ENCODE peak calls at places on chromosomes 2 and 18, in four cellular contexts. One of them, this sample, is unnamed. For H3K4me1, the result is how much of the 10 kb centered on the place peaks cover.

GRCh38 chr2:144464730-144465129 is 55.2 kb downstream of the ZEB2 start:
- DNase-seq in stomach: no peak
- DNase-seq in Panc1: no peak
- DNase-seq in transverse colon: no peak
- DNase-seq in this sample: no peak

GRCh38 chr2:45130758-45131157 is 121.5 kb upstream of the SIX2 start:
- DNase-seq in transverse colon: no peak
- DNase-seq in stomach: no peak
- DNase-seq in Panc1: no peak
- DNase-seq in this sample: no peak

GRCh38 chr2:196399736-196400691 is 228.6 kb upstream of the STK17B start:
- DNase-seq in stomach: no peak
- DNase-seq in Panc1: peak
- DNase-seq in transverse colon: no peak
- DNase-seq in this sample: peak

GRCh38 chr2:164697688-164698290 is 76.5 kb upstream of the GRB14 start:
- DNase-seq in stomach: no peak
- DNase-seq in transverse colon: no peak
- DNase-seq in Panc1: no peak
- DNase-seq in this sample: no peak

GRCh38 chr2:192201116-192201515 is 6.4 kb upstream of the TMEFF2 start:
- DNase-seq in stomach: no peak
- DNase-seq in Panc1: no peak
- DNase-seq in transverse colon: no peak
- DNase-seq in this sample: no peak

GRCh38 chr2:213443952-213444351 is 159.7 kb downstream of the SPAG16 start:
- DNase-seq in stomach: no peak
- DNase-seq in Panc1: no peak
- DNase-seq in transverse colon: no peak
- DNase-seq in this sample: no peak

GRCh38 chr2:225889452-225889851 is 489.9 kb downstream of the NYAP2 start:
- DNase-seq in stomach: no peak
- DNase-seq in transverse colon: no peak
- DNase-seq in Panc1: peak
- DNase-seq in this sample: no peak

GRCh38 chr2:11945139-11946126 is 199.0 kb downstream of the LPIN1 start:
- DNase-seq in transverse colon: no peak
- DNase-seq in stomach: no peak
- DNase-seq in Panc1: no peak
- DNase-seq in this sample: no peak

GRCh38 chr2:169827272-169828140 is at the start of gene UBR3:
- DNase-seq in Panc1: peak
- DNase-seq in transverse colon: peak
- DNase-seq in stomach: peak
- DNase-seq in this sample: peak

GRCh38 chr18:25453556-25454269 is 101.7 kb upstream of the ZNF521 start:
- DNase-seq in transverse colon: no peak
- DNase-seq in stomach: no peak
- DNase-seq in Panc1: no peak
- DNase-seq in this sample: no peak

GRCh38 chr2:9533663-9534062 is 22.0 kb downstream of the ADAM17 start:
- DNase-seq in transverse colon: no peak
- DNase-seq in Panc1: no peak
- DNase-seq in stomach: no peak
- DNase-seq in this sample: no peak

GRCh38 chr2:234293973-234294372 is 202.9 kb downstream of the ARL4C start:
- DNase-seq in transverse colon: no peak
- DNase-seq in stomach: no peak
- DNase-seq in Panc1: no peak
- DNase-seq in this sample: no peak

GRCh38 chr2:11112870-11113428 is 42.3 kb upstream of the SLC66A3 start:
- DNase-seq in stomach: no peak
- DNase-seq in transverse colon: no peak
- DNase-seq in Panc1: no peak
- DNase-seq in this sample: no peak

GRCh38 chr2:202771741-202772470 is 99.7 kb downstream of the ICA1L start:
- DNase-seq in transverse colon: no peak
- DNase-seq in stomach: no peak
- DNase-seq in Panc1: no peak
- DNase-seq in this sample: no peak

DNA sequence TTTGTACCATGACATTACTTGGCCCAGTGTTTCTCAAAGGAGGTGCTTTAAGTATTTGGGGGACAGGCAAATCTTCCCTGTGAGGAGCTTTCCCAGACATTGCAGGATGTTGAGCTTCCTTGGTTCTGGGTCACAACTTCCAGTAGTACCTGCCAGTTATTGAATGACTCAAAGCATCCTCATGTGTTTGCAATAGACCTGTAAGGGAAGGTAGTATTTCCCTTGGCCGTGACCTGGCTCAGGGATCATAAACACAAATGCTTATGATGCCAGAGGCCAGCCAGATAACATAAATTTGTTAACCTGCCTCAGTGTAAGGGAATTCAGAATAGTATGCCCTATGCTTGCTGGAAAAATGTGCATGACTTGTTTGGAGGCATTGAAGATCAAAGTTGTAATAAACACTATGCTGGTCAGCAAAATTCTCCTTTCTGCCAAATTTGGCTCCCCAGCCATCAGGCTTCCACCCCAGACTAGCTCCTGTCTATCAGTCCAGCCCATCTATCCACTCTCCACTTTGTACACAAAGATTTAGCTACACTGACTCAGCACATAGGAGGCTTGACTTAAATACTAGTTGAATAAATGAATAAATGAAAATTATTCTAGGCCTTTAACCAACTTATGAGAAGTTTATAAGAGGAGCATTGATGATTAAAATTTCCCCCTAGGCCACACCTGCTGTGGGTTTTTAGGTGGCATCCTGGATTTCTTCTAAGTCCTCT is 102.0 kb upstream of the EFEMP1 start:
- DNase-seq in stomach: no peak
- DNase-seq in transverse colon: no peak
- DNase-seq in Panc1: no peak
- DNase-seq in this sample: no peak
- TF ChIP-seq POLR2AphosphoS5 in stomach: no peak
- TF ChIP-seq POLR2AphosphoS5 in transverse colon: no peak
- TF ChIP-seq POLR2AphosphoS5 in Panc1: no peak
- TF ChIP-seq POLR2AphosphoS5 in this sample: no peak

DNA sequence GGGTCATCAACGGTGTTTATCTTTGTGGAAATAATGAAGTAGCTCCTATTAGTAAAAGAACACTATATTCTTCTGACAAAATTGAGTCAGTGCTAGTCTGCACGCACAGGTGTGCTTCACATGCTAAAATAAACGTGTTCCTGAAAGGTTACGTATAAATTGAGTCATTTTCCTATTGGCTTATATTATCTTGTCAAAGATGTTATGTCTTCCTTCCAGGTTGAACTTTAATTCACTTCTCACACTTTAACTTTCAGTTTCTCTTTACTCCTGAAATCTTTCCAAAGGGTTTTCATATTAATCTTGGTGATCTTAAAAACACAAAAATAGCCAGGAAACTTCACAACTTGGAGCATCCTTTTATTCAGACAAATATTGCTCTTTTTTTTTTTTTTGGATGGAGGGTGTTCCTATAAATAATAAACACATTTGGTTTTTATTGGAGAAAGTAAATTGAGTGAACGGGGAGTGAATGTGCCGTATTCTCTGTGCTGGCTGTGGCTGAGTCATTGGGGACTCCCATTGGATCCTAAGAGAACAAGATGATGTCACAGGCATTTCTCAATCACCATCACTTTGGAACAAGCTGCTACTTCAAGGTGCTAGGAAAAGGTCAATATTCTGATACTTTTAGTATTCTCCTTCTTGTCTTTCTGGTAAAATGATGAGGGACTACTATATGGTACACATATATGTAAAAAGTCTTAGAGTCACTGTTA is 150.2 kb upstream of the SPATS2L start:
- DNase-seq in stomach: no peak
- DNase-seq in transverse colon: no peak
- DNase-seq in Panc1: peak
- DNase-seq in this sample: peak
- H3K4me3 ChIP-seq in stomach: no peak
- H3K4me3 ChIP-seq in transverse colon: peak
- H3K4me3 ChIP-seq in Panc1: no peak
- H3K4me3 ChIP-seq in this sample: peak

GRCh38 chr2:236738896-236739295 is 169.3 kb downstream of the ACKR3 start:
- DNase-seq in transverse colon: no peak
- DNase-seq in stomach: no peak
- DNase-seq in Panc1: no peak
- DNase-seq in this sample: no peak

GRCh38 chr2:236742936-236743622 is 173.5 kb downstream of the ACKR3 start:
- DNase-seq in transverse colon: no peak
- DNase-seq in stomach: no peak
- DNase-seq in Panc1: no peak
- DNase-seq in this sample: no peak

GRCh38 chr2:236743623-236744280 is 174.1 kb downstream of the ACKR3 start:
- DNase-seq in stomach: no peak
- DNase-seq in transverse colon: no peak
- DNase-seq in Panc1: no peak
- DNase-seq in this sample: no peak

GRCh38 chr2:236738030-236738429 is 168.4 kb downstream of the ACKR3 start:
- DNase-seq in transverse colon: no peak
- DNase-seq in stomach: no peak
- DNase-seq in Panc1: no peak
- DNase-seq in this sample: no peak

DNA sequence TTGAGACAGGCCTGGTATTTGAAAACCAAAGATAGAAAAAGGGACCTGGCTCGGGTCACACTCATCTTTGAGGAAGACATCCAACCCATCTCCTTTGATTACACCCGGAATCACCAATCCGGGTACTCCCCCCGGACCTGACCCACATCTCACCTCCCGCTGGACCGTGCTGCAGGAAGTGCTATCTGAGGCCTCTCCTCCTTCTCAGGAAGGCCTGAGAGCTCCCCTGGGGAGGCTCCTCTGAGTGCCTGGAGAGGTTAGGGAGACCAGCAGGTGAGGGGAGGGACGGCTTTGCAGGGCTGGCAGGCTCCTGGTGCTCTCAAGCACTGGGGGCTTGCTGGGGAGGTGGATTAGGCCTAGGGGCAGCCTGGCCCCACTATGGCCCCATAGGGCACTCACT is 170.9 kb downstream of the ACKR3 start:
- DNase-seq in stomach: no peak
- DNase-seq in transverse colon: no peak
- DNase-seq in Panc1: no peak
- DNase-seq in this sample: no peak
- H3K4me1 ChIP-seq in stomach: under half
- H3K4me1 ChIP-seq in transverse colon: under half
- H3K4me1 ChIP-seq in Panc1: under half
- H3K4me1 ChIP-seq in this sample: under half

GRCh38 chr2:375270-375946 is 87.5 kb upstream of the ALKAL2 start:
- DNase-seq in stomach: no peak
- DNase-seq in Panc1: no peak
- DNase-seq in transverse colon: no peak
- DNase-seq in this sample: no peak
- TF ChIP-seq POLR2AphosphoS5 in stomach: no peak
- TF ChIP-seq POLR2AphosphoS5 in Panc1: no peak
- TF ChIP-seq POLR2AphosphoS5 in transverse colon: no peak
- TF ChIP-seq POLR2AphosphoS5 in this sample: no peak

DNA sequence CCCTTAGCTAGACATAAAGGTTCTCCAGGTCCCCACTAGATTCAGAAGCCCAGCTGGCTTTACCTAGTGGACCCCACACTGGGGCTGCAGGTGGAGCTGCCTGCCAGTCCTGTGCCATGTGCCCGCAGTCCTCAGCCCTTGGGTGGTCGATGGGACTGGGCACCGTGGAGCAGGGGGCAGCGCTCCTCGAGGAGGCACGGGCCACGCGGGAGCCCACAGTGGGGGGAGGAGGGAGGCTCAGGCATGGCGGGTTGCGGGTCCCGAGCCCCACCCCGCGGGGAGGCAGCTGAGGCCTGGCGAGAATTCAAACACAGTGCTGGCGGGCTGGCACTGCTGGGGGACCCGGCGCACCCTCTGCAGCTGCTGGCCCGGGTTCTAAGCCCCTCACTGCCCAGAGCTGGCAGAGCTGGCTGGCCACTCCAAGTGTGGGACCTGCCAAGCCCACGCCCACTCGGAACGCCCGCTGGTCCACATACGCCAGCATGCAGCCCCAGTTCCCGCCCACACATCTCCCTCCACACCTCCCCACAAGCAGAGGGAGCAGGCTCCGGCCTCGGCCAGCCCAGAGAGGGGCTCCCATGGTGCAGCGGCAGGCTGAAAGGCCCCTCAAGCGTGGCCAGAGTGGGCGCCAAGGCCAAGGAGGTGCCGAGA is 119.7 kb upstream of the NRXN1 start:
- DNase-seq in stomach: no peak
- DNase-seq in Panc1: no peak
- DNase-seq in transverse colon: no peak
- DNase-seq in this sample: no peak
- H3K4me3 ChIP-seq in stomach: no peak
- H3K4me3 ChIP-seq in Panc1: no peak
- H3K4me3 ChIP-seq in transverse colon: no peak
- H3K4me3 ChIP-seq in this sample: no peak

GRCh38 chr18:3058328-3059191 is 45.6 kb upstream of the LPIN2 start:
- DNase-seq in stomach: no peak
- DNase-seq in Panc1: peak
- DNase-seq in transverse colon: no peak
- DNase-seq in this sample: no peak

GRCh38 chr18:3062798-3063563 is 50.0 kb upstream of the LPIN2 start:
- DNase-seq in transverse colon: peak
- DNase-seq in stomach: peak
- DNase-seq in Panc1: peak
- DNase-seq in this sample: no peak

GRCh38 chr18:3061581-3062416 is 48.9 kb upstream of the LPIN2 start:
- DNase-seq in transverse colon: no peak
- DNase-seq in stomach: no peak
- DNase-seq in Panc1: no peak
- DNase-seq in this sample: no peak

GRCh38 chr18:3059272-3059671 is 46.3 kb upstream of the LPIN2 start:
- DNase-seq in Panc1: no peak
- DNase-seq in transverse colon: no peak
- DNase-seq in stomach: no peak
- DNase-seq in this sample: no peak

GRCh38 chr18:3060667-3061580 is 48.0 kb upstream of the LPIN2 start:
- DNase-seq in stomach: no peak
- DNase-seq in Panc1: no peak
- DNase-seq in transverse colon: no peak
- DNase-seq in this sample: no peak
- H3K4me1 ChIP-seq in stomach: under half
- H3K4me1 ChIP-seq in Panc1: under half
- H3K4me1 ChIP-seq in transverse colon: under half
- H3K4me1 ChIP-seq in this sample: half or more

This sample was measured in upper lobe of left lung.